ENCODE peak calls at places on chromosomes 4 and X, in four cellular contexts. D is GM13976, I is psoas muscle, X is ascending aorta. W is an unnamed sample.

GRCh38 chrX:37958493-37959211 is 47.7 kb upstream of the SYTL5 start:
- DNase-seq in D (no peak), I (no peak), X (no peak), W (no peak)

GRCh38 chr4:1196421-1197183 is 24.2 kb upstream of the SPON2 start:
- DNase-seq in D (peak), I (no peak), X (no peak), W (peak)

GRCh38 chr4:109921384-109921808 is 8.7 kb downstream of the EGF start:
- DNase-seq in D (no peak), I (no peak), X (no peak), W (no peak)

GRCh38 chr4:12912896-12913418 is 571.2 kb downstream of the RAB28 start:
- DNase-seq in D (no peak), I (no peak), X (no peak), W (no peak)

GRCh38 chr4:122921971-122922876 is at the start of gene NUDT6:
- DNase-seq in D (peak), I (peak), X (no peak), W (no peak)

GRCh38 chr4:47704693-47705325 is 133.1 kb downstream of the CORIN start:
- DNase-seq in D (peak), I (no peak), X (no peak), W (no peak)

GRCh38 chrX:30141966-30142365 is 73.4 kb upstream of the MAGEB2 start:
- DNase-seq in D (no peak), I (no peak), X (no peak), W (no peak)

GRCh38 chrX:78759081-78759480 is 11.6 kb downstream of the LPAR4 start:
- DNase-seq in D (no peak), I (no peak), X (no peak), W (no peak)

GRCh38 chrX:94455782-94456181 is 781.8 kb downstream of the FAM133A start:
- DNase-seq in D (no peak), I (no peak), X (no peak), W (no peak)

GRCh38 chr4:139176299-139177048 is 544 bp downstream of the ELF2 start:
- DNase-seq in D (peak), I (peak), X (peak), W (peak)

GRCh38 chr4:113835005-113835404 is 73.5 kb upstream of the CAMK2D start:
- DNase-seq in D (no peak), I (no peak), X (no peak), W (no peak)

GRCh38 chrX:133258481-133258880 is 40.3 kb upstream of the TFDP3 start:
- DNase-seq in D (no peak), I (no peak), X (no peak), W (no peak)

GRCh38 chr4:51942833-51943215 is 77.3 kb downstream of the LRRC66 start:
- DNase-seq in D (no peak), I (no peak), X (no peak), W (no peak)

GRCh38 chr4:52263612-52264011 is 212.5 kb downstream of the SPATA18 start:
- DNase-seq in D (no peak), I (no peak), X (peak), W (no peak)

GRCh38 chr4:8391972-8392371 is 48.6 kb downstream of the ACOX3 start:
- DNase-seq in D (peak), I (peak), X (no peak), W (no peak)

GRCh38 chrX:72652132-72652531 is 62.0 kb downstream of the PHKA1 start:
- DNase-seq in D (no peak), I (no peak), X (no peak), W (no peak)

GRCh38 chrX:69060631-69061408 is 104.4 kb downstream of the PJA1 start:
- DNase-seq in D (no peak), I (no peak), X (no peak), W (peak)

GRCh38 chr4:172083236-172083635 is 270.0 kb downstream of the GALNTL6 start:
- DNase-seq in D (no peak), I (no peak), X (no peak), W (no peak)

GRCh38 chr4:8534129-8534528 is 46.1 kb upstream of the GPR78 start:
- DNase-seq in D (peak), I (no peak), X (no peak), W (no peak)

GRCh38 chr4:166435449-166435848 is 562.4 kb downstream of the TLL1 start:
- DNase-seq in D (no peak), I (no peak), X (no peak), W (no peak)

GRCh38 chr4:100109921-100110320 is 80.3 kb downstream of the DDIT4L start:
- DNase-seq in D (no peak), I (no peak), X (no peak), W (no peak)

DNA sequence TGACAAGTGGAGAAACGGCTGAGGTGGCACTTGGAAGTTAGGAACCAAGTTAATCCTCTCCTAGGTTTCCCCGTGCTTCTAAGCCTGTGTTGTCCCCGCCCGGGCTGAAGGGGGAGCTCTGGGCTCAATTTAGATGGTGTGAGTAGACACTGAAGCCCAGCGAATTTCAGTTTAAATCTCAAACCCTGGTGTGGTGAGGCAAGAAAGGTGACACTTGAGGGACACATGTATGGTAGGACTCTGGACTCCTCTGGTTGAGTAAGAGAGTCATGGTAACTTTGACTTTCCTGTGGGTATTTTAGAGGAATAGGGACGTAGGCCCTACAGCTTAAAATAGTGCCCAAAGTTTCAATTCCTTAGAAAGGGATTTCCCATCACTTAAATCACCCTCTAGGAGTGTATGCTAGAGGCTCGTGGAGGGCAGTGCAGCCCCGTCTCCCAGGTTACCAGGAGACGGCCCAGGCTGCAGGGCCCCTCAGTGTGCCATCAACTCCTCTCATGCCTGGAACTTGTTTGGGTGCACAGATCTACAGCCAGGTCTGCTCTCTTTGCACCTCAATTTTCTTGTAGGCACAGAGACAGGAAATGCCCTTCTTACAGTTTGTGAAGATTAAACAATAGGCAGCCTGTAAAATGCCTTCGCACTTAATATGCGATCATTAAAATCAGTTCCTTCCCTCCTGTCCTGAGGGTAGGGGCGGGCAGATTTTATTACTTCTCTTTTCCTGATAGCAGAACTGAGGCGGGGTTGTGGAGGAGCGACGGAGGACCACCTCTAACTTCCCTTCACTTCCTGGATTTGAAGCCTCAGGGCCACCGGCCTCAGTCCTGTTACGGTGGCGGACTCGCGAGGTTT is 23.9 kb downstream of the HAND2 start:
- DNase-seq in D (peak), I (no peak), X (no peak), W (no peak)
- TF ChIP-seq CTCF in D (peak), I (peak), X (peak), W (no peak)

DNA sequence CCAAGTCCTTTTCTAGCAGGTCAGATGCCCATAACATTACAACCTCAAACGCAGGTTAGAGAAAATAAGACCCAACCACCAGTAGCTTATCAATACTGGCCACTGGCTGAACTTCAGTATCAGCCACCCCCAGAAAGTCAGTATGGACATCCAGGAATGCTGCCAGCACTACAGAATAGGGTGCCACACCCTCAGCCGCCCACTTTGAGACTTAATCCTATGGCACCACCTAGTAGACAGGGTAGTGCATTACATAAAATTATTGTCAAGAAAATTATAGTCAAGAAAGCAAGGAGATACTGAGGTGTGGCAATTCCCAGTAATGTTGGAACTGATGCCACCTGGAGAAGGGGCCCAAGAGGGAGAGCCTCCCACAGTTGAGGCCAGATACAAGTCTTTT is 19.9 kb upstream of the TRIM61 start:
- DNase-seq in D (no peak), I (no peak), X (no peak), W (no peak)
- TF ChIP-seq CTCF in D (no peak), I (no peak), X (no peak), W (no peak)

DNA sequence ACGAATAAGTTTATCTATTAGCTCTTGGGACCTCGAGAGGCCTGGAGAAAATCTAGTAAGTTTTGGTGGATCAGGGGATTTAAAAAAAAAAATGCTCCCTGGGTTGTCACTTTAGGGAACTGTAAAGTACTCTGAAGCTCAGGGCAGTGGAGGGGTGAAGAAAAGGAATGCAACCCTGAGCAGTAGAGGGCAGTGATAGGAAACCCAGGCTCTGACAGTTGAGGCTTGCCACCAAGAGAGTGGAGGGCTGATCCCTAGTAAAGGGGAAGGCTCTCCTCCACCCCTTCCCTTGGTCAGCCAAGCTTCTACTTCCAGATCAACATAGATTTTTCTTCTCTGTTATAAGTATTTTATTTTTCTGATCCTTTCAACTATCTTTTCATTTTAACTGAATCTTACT is 73.1 kb downstream of the FBXO8 start:
- DNase-seq in D (no peak), I (no peak), X (no peak), W (no peak)
- TF ChIP-seq CTCF in D (no peak), I (no peak), X (no peak), W (no peak)

DNA sequence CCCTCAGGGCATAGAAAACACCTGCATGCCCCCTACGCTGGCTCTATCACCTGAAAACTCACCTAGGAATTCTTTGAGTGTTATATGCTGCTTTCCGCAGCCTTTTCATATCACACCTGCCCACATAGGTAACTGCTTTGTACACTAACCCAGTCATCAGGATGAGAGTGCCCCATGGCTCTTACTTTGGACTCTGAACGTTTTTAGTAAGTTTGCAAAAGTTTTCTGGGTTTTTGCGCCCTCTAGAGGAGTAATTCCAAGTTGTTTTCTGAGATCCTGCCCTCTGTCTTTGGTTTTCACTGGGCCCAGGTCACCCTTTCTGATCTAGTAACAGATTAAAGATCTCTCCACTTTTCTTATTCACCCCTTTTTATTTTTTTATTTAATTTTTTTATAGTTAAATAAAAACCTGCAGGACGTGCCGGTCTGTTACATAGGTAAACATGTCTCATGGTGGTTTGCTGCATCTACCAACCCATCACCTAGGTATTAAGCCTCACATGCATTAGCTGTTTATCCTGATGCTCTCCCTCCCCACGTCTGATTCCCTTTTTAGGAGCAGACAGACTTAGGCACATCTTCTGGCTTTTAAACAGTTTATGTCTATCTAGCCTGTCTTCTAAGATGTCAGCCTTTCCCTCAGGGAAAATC is 139.2 kb downstream of the NWD2 start:
- DNase-seq in D (peak), I (no peak), X (no peak), W (no peak)
- TF ChIP-seq CTCF in D (peak), I (no peak), X (no peak), W (no peak)

DNA sequence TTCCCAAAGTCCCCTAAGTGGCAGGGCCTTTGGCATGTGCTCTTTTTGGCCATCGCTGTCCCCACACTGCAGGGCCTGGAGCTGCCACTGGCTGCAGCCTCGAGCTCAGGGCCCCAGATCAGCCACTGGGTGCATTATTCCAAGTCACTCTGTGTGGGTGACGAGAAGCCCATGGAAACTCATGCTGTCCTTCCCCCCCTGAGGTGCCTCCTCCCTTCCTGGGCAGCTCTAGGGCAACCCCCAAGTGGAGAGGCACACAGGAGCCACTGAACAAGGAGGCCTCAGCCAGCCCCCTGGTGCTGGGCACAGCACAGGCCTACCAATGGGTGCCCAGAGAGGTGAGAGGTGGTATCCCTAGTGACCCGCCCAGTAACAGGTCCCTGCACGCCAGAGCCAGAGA is 84.5 kb downstream of the PPP2R2C start:
- DNase-seq in D (no peak), I (no peak), X (no peak), W (no peak)
- TF ChIP-seq CTCF in D (no peak), I (no peak), X (no peak), W (no peak)

DNA sequence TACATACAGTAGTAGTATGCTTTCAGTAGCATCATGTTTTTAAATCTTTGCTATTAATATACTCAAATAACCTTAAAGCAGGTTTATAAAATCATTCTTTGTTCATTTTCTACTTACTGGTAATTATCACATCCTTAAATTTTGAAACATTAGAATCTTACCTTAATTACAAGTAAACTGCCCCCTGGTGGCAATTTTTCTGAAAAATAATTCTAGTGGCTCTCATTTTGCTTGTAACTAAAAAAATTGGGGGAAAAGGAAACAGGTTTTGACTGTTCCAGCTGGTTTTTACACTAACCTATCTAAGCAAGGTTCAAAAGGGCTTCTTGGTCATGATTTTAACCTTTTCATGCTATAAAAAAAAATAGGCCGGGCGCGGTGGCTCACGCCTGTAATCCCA is 18.5 kb upstream of the DCAF4L1 start:
- DNase-seq in D (no peak), I (no peak), X (no peak), W (no peak)
- TF ChIP-seq CTCF in D (peak), I (peak), X (peak), W (no peak)

GRCh38 chr4:24089831-24090531 is 200.1 kb upstream of the PPARGC1A start:
- DNase-seq in D (no peak), I (no peak), X (no peak), W (no peak)
- TF ChIP-seq CTCF in D (no peak), I (no peak), X (no peak), W (no peak)

DNA sequence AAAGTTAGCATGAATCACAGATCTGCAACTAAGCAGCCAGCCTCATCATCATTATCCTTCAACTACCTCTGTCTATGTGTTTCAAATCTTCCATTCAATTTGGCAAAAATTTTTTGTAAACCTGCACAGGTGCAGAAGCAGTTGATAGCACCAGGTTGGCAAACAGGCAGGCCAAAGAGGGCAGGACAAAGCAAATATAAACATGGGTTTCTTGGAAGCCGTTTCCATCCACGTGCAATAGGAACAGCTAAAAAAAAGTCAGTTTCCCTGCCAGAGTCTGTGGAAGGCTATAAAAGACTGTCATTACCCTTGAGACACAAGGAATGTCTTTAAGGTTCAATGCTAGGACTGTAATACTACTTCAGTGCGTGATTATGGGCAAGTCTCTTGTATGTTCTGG is 253.2 kb downstream of the PDHA2 start:
- DNase-seq in D (no peak), I (no peak), X (no peak), W (no peak)
- TF ChIP-seq CTCF in D (no peak), I (no peak), X (no peak), W (no peak)

DNA sequence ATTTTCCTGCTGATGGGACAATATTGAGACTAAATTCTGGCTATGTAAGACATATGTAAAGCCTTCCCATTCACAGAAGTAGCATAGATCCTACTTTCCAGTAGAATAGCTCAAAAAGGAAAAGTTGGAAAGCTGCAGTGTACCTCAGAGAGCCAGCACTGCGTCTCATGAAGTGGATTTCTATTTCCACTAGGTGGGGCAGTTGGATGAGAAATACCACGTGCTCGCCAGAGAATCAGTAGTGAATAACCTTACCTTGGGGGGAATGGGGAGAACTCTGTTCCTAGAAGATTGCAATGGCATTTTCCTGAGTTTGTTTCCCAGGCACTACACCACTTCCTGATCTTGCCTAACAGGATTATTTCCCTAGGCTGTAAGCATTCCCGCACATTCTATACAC is 907.1 kb downstream of the FSTL5 start:
- DNase-seq in D (no peak), I (no peak), X (no peak), W (no peak)
- TF ChIP-seq CTCF in D (peak), I (no peak), X (no peak), W (no peak)

DNA sequence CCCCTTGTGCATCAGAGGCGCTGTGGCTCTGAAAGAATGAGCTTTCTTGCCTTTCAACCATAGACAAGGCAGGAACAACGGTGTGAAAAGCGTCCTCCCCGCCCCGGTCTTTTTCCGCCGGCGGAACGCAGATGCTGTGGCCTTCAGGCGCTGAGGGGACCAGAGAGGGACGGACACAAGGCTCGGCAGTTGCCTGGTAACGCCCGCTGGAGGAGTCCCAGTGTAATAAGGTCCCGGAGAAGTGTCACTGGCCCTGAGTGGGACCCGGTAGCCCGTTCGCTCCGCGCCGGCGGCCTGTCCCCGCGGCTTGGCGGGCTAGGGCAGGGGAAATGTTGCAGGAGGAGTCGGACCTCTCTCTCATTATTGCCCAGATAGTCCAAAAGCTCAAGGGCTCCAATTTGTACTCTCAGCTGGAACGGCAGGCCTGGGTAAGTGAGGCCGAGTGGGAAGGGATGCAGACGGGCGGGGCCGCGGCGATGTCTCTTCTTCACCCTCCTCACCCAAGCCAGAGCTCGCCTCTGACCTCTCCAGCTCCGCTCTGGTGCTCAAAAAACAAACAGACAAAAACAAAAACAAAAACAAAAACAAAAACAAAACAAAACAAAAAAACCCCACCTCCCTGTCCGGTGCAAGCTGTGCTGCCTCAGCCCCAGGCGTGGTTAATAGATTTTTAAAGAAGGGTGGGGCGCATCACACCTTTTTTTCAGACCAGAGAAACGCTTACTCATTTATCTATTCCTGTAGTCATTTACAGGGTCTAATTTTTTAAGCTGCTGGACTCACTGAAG is at the start of gene TBC1D19:
- DNase-seq in D (peak), I (peak), X (peak), W (peak)
- TF ChIP-seq CTCF in D (no peak), I (no peak), X (no peak), W (no peak)